ENCODE peak calls at places on chromosomes 3 and 15, in six cellular contexts. B is stomach, E is mucosa of descending colon, Q is endothelial cell, D is suprapubic skin, J is GM12864. C is an unnamed sample.

GRCh38 chr15:45424429-45424828 is 46.1 kb upstream of the GATM start:
- DNase-seq in B (no peak), E (no peak), Q (no peak), D (no peak), J (no peak), C (no peak)

GRCh38 chr3:32392530-32393302 is 1.1 kb downstream of the CMTM7 start:
- DNase-seq in B (peak), E (peak), Q (no peak), D (no peak), J (no peak), C (no peak)

GRCh38 chr15:78438595-78439285 is 724 bp downstream of the IREB2 start:
- DNase-seq in B (no peak), E (peak), Q (peak), D (no peak), J (no peak), C (no peak)

GRCh38 chr15:89089316-89090230 is 1.3 kb downstream of the ABHD2 start:
- DNase-seq in B (no peak), E (no peak), Q (no peak), D (no peak), J (no peak), C (no peak)

GRCh38 chr3:8888296-8888915 is 74.9 kb downstream of the RAD18 start:
- DNase-seq in B (no peak), E (no peak), Q (no peak), D (no peak), J (no peak), C (no peak)

GRCh38 chr15:72033711-72034110 is 84.2 kb downstream of the MYO9A start:
- DNase-seq in B (no peak), E (no peak), Q (no peak), D (no peak), J (no peak), C (no peak)

GRCh38 chr15:59154268-59154667 is 49.3 kb downstream of the CCNB2 start:
- DNase-seq in B (no peak), E (no peak), Q (no peak), D (peak), J (no peak), C (no peak)

GRCh38 chr3:138440596-138440995 is 6.2 kb downstream of the ESYT3 start:
- DNase-seq in B (no peak), E (no peak), Q (no peak), D (no peak), J (no peak), C (no peak)

GRCh38 chr3:15056676-15057404 is 8.3 kb downstream of the MRPS25 start:
- DNase-seq in B (no peak), E (no peak), Q (no peak), D (no peak), J (no peak), C (no peak)
- TF ChIP-seq CTCF in B (no peak), E (no peak), Q (no peak), D (no peak), J (no peak), C (no peak)

DNA sequence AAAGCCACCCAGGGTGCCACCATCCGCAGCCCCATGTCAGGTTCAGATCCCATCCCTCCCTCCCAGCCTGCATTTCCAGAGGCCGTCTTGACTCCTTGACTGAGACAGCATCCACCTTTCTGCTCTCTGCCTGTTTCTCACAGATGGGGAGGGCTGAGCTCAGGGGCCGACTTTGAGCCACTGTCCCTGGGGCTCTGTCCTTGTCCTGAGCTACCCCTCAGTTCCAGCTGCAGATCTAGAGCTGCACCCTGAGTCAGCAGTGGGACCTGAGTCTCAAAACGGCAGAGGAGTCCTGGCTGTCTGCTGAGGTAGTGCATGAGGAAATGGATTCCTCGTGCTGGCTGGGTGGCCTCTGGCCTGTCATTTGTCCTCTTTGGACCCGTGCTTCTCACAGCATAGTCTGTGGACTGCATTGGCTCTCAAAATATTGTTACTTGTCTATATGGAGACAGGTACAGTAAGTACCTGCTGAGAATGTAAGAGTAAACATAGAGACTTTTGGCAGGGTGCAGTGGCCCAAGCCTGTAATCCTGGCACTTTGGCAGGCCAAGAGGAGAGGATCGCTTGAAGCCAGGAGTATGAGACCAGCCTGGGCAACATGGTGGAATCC is 22.3 kb downstream of the RPLP1 start:
- DNase-seq in B (peak), E (no peak), Q (peak), D (no peak), J (no peak), C (no peak)
- TF ChIP-seq CTCF in B (no peak), E (no peak), Q (peak), D (no peak), J (no peak), C (no peak)

DNA sequence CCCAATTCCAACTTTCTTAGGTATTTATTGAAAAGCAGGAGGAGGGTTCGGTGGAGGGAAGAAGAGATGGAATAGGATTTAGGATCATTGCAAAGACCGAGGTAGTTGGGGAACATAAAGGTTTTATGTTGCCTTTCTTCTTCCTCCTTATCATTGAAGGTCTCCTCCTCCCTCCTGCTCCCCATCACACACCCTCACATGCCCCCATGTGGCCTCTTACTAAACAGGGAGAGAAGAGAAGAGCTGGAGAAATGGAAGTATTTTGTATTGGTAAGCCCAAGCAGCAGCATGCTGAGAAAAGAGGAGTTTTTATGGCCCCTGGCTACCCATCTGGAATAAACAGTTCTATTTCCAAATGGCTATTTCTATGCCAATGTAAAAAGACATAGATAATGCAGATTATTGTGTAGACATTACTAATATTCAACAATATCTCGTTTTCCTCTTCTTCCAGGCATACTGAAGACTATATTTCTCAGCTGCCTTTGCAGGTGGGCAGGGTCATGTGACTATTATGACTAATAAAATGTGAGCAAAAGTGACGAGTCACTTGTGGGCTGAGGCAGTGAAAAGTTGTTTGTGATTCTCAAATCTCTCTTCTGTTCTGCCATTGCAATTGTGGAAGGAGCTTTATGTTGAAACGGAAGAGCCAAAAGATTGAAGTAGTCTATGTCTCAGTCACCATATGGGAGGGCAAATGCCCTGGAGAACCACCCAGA is 5.2 kb upstream of the GPR176 start:
- DNase-seq in B (no peak), E (no peak), Q (no peak), D (no peak), J (no peak), C (no peak)
- TF ChIP-seq CTCF in B (no peak), E (no peak), Q (no peak), D (no peak), J (no peak), C (no peak)

GRCh38 chr3:107117922-107118576 is 259.2 kb upstream of the CCDC54 start:
- DNase-seq in B (no peak), E (peak), Q (peak), D (no peak), J (peak), C (no peak)
- TF ChIP-seq CTCF in B (no peak), E (no peak), Q (peak), D (peak), J (peak), C (peak)

DNA sequence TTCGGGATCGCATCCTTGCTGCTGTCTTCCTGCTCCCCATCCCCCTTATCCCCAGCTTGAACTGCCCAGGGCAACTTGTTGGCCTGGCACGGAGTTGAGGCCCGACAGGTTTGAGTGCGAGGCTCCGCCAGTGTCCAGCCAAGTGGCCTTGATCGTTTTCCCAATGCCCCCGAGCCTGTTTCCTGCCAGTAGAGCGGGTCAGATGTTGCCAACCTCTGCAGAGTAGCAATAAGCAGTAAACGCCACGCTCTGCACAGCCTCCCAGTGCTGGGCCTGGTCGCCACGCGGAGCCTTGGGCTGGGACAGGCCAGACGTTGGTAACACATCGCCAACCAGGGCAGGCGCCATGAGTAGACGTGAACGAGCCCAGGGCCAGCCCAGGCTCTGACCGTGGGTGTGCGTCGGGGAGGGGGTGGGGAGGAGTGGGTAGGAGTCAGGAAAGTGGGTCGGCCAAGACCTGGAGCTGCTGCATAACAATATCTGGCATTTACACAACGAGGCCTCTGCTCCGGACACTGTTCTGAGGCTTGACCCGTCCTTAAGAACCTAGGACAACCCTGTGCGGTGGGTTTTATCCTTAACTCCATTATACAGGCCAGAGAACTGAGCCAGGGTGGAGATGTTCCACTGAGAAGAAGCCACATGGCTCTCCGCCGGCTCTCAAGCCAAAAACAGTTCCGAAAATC is 444 bp upstream of the ABHD14A start:
- DNase-seq in B (no peak), E (peak), Q (no peak), D (no peak), J (no peak), C (no peak)
- TF ChIP-seq CTCF in B (no peak), E (peak), Q (peak), D (no peak), J (no peak), C (no peak)

GRCh38 chr15:40361640-40362039 is 3.6 kb downstream of the DISP2 start:
- DNase-seq in B (no peak), E (no peak), Q (no peak), D (no peak), J (no peak), C (no peak)
- TF ChIP-seq CTCF in B (no peak), E (no peak), Q (no peak), D (no peak), J (no peak), C (no peak)

DNA sequence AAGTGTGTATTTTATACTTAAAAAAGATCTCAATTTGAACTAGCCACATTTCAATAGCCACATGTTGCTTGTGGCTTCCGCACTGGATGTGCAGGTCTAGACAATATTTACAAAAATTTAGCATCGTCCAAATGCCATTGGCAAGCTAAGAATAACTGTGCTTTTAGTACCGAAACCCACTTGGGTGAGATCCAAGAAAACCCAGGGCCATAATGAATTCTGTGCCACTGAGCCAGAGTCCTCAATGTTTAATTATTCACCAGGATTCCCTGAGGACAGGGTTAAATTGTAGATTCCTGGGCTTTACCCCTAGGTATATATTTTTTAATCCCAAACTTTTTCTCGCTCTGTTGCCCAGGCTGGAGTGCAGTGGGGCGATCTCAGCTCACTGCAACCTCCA is 22.9 kb upstream of the PTPRG start:
- DNase-seq in B (no peak), E (no peak), Q (no peak), D (no peak), J (no peak), C (no peak)
- TF ChIP-seq CTCF in B (no peak), E (no peak), Q (no peak), D (no peak), J (no peak), C (no peak)

GRCh38 chr3:160999268-160999667 is 105.9 kb downstream of the B3GALNT1 start:
- DNase-seq in B (no peak), E (no peak), Q (no peak), D (no peak), J (no peak), C (no peak)
- TF ChIP-seq CTCF in B (no peak), E (no peak), Q (no peak), D (no peak), J (no peak), C (no peak)

GRCh38 chr15:61700803-61701202 is 359.4 kb downstream of the VPS13C start:
- DNase-seq in B (no peak), E (no peak), Q (no peak), D (no peak), J (no peak), C (no peak)

GRCh38 chr15:61697796-61698195 is 362.5 kb downstream of the VPS13C start:
- DNase-seq in B (no peak), E (no peak), Q (no peak), D (no peak), J (no peak), C (no peak)

GRCh38 chr15:61701455-61701854 is 358.8 kb downstream of the VPS13C start:
- DNase-seq in B (no peak), E (no peak), Q (no peak), D (no peak), J (no peak), C (no peak)

DNA sequence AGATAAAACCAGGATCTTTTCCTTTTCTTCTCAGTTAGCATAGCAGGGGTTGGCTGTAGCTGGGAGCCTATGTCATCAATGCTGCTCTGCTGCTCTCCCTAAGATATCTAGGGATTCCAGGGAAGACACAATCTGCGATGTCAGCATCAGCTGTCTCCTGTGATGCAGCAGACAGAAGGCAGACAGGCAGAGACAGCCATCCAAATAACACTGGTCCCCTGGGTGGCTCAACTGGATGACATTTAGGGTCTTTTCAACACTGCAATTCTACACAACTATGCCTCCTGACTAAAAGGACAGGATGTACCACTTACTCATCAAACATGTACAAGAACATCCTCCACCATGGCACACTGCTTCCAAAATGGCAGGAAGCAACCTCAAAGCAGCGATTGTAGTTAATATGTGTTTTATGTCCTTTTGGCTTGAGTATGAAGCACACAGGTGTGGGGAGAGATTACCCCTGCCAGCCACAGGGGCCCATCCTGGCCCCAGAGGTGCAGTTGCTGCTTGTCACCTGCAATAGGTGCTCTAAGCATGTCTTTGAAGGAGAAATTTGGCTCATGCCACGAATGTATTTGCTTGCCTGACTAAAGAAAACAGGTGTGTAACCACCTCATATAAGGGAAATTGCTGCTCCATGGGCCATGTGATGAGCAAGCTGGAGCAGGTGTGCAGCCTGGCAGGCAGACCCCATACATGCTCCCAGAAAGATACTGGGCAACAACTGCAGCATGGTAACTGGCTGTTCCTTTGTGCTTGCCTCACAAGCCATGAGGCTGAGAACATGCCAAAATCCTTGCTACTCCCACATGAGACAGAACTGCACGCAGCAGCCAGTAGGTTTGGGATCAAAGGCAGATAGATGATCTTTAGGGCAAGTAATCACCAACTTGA is 357.8 kb downstream of the VPS13C start:
- DNase-seq in B (no peak), E (peak), Q (no peak), D (no peak), J (no peak), C (no peak)
- TF ChIP-seq CTCF in B (no peak), E (no peak), Q (no peak), D (no peak), J (no peak), C (no peak)

GRCh38 chr3:142724682-142725351 is 983 bp downstream of the TRPC1 start:
- DNase-seq in B (no peak), E (peak), Q (peak), D (peak), J (no peak), C (peak)
- TF ChIP-seq CTCF in B (no peak), E (no peak), Q (no peak), D (no peak), J (no peak), C (peak)